ENCODE peak calls at places on chromosomes 6 and 20, in eight cellular contexts. U is stimulated activated naive CD8-positive, alpha-beta T cell treated with anti-CD3 and anti-CD28 coated beads, Interleukin-15, amount 100 ng/mL, for 72 hours; B is HepG2; D is stimulated activated effector memory CD8-positive, alpha-beta T cell treated with anti-CD3 and anti-CD28 coated beads, Interleukin-12 subunit alpha, Interleukin-12 subunit beta, amount 100 ng/mL, for 72 hours; T is activated naive CD8-positive, alpha-beta T cell treated with anti-CD3 and anti-CD28 coated beads, Interleukin-2, amount 10 ng/mL, durations not matched to agents 7 days and 5 days; O is gastroesophageal sphincter; W is A549; V is activated CD8-positive, alpha-beta T cell treated with anti-CD3 and anti-CD28 coated beads, Interleukin-2, amount 10 ng/mL, durations not matched to agents 7 days and 5 days. H is an unnamed sample.
A peak's percentile ranks its signal among the peaks of the same experiment; 100 is the strongest.

GRCh38 chr6:84249724-84250123 is 22.3 kb upstream of the CEP162 start:
- ATAC-seq in O (no peak), T (no peak), D (no peak), V (no peak), W (no peak), U (no peak), B (no peak), H (no peak)

GRCh38 chr6:113833537-113833936 is 23.6 kb upstream of the MARCKS start:
- ATAC-seq in B (no peak), W (no peak), T (no peak), V (no peak), D (no peak), O (no peak), U (no peak), H (no peak)

GRCh38 chr6:73547046-73547445 is 26.2 kb upstream of the EEF1A1 start:
- ATAC-seq in T (no peak), W (no peak), U (no peak), V (no peak), O (no peak), D (no peak), B (no peak), H (no peak)

GRCh38 chr6:117389227-117390057 is 36.3 kb downstream of the ROS1 start:
- ATAC-seq in D (no peak), O (no peak), U (no peak), V (no peak), B (peak; percentile 90), W (peak; percentile 55), T (no peak), H (no peak)

GRCh38 chr6:79708094-79708791 is 77.1 kb downstream of the SH3BGRL2 start:
- ATAC-seq in O (no peak), W (no peak), U (no peak), B (no peak), T (no peak), V (no peak), D (no peak), H (no peak)

GRCh38 chr6:107198631-107199416 is 83.5 kb upstream of the BEND3 start:
- ATAC-seq in B (no peak), V (no peak), U (peak; percentile 43), D (peak; percentile 68), T (no peak), W (no peak), O (no peak), H (no peak)

GRCh38 chr20:63697357-63697867 is 960 bp downstream of the TNFRSF6B start:
- ATAC-seq in U (no peak), O (no peak), W (peak; percentile 4), D (no peak), V (no peak), B (peak; percentile 23), T (no peak), H (no peak)

GRCh38 chr6:15402401-15403045 is 156.7 kb downstream of the JARID2 start:
- ATAC-seq in D (no peak), O (no peak), T (no peak), V (no peak), W (no peak), B (no peak), U (no peak), H (no peak)

GRCh38 chr6:35931120-35931561 is 10.2 kb upstream of the SRPK1 start:
- ATAC-seq in B (no peak), V (no peak), W (no peak), D (no peak), O (no peak), T (no peak), U (no peak), H (no peak)

GRCh38 chr6:98836962-98837944 is 2.9 kb downstream of the POU3F2 start:
- ATAC-seq in T (no peak), V (no peak), O (no peak), B (no peak), U (no peak), D (no peak), W (no peak), H (no peak)

GRCh38 chr20:25574411-25574810 is 10.9 kb downstream of the NINL start:
- ATAC-seq in T (no peak), B (peak; percentile 22), V (no peak), U (no peak), W (peak; percentile 68), D (no peak), O (no peak), H (no peak)

GRCh38 chr6:46704562-46704961 is 16.9 kb downstream of the TDRD6 start:
- ATAC-seq in O (no peak), D (peak; percentile 47), U (no peak), B (peak; percentile 52), W (peak; percentile 42), V (no peak), T (no peak), H (no peak)

GRCh38 chr6:148395583-148396101 is 53.0 kb downstream of the SASH1 start:
- ATAC-seq in U (no peak), B (no peak), T (no peak), O (no peak), D (no peak), V (no peak), W (no peak), H (no peak)

H was measured in stimulated activated memory B cell treated with anti-CD40 and anti-IgM and Interleukin-4, amounts not matched to agents 10 μg/mL and 1 μg/mL and 100 μg/mL, for 72 hours.